ENCODE peak calls at places on chromosome 2, in six cellular contexts. Z is CD8-positive, alpha-beta T cell; F is HCT116; W is RWPE1; G is spleen; E is adrenal gland. T is an unnamed sample.

GRCh38 chr2:27800856-27801255 is 29.3 kb downstream of the MRPL33 start:
- DNase-seq in Z (no peak), F (no peak), E (no peak), W (no peak), G (no peak), T (no peak)

GRCh38 chr2:235416816-235417499 is 76.9 kb upstream of the AGAP1 start:
- DNase-seq in G (no peak), F (no peak), E (no peak), W (no peak), Z (no peak), T (no peak)

GRCh38 chr2:177622516-177622915 is 229.9 kb downstream of the AGPS start:
- DNase-seq in E (no peak), W (no peak), G (no peak), Z (no peak), F (peak; percentile 13), T (no peak)

GRCh38 chr2:113979172-113980128 is 89.6 kb downstream of the ACTR3 start:
- DNase-seq in F (no peak), W (no peak), Z (peak; percentile 56), E (no peak), G (peak; percentile 82), T (no peak)

GRCh38 chr2:102782916-102783315 is 21.1 kb downstream of the TMEM182 start:
- DNase-seq in Z (no peak), F (no peak), G (no peak), E (no peak), W (no peak), T (no peak)

GRCh38 chr2:207926133-207927076 is 98.9 kb downstream of the PLEKHM3 start:
- DNase-seq in F (no peak), E (peak; percentile 92), G (no peak), W (no peak), Z (no peak), T (no peak)

GRCh38 chr2:44083054-44083453 is 85.6 kb upstream of the PPM1B start:
- DNase-seq in W (no peak), E (no peak), Z (no peak), G (no peak), F (no peak), T (no peak)

GRCh38 chr2:218219934-218220333 is 2.9 kb downstream of the ARPC2 start:
- DNase-seq in G (no peak), W (no peak), Z (no peak), E (no peak), F (no peak), T (no peak)

GRCh38 chr2:17588031-17588430 is 47.5 kb downstream of the VSNL1 start:
- DNase-seq in Z (no peak), F (no peak), W (peak; percentile 81), G (no peak), E (no peak), T (no peak)

GRCh38 chr2:163157891-163158511 is 319.4 kb upstream of the KCNH7 start:
- DNase-seq in G (no peak), W (peak; percentile 37), Z (no peak), F (no peak), E (no peak), T (no peak)

GRCh38 chr2:36805635-36806224 is 109.2 kb downstream of the VIT start:
- DNase-seq in W (no peak), E (no peak), G (no peak), Z (peak; percentile 42), F (no peak), T (no peak)

GRCh38 chr2:176854062-176854461 is 358.5 kb upstream of the HNRNPA3 start:
- DNase-seq in E (no peak), W (no peak), Z (no peak), G (no peak), F (no peak), T (no peak)

DNA sequence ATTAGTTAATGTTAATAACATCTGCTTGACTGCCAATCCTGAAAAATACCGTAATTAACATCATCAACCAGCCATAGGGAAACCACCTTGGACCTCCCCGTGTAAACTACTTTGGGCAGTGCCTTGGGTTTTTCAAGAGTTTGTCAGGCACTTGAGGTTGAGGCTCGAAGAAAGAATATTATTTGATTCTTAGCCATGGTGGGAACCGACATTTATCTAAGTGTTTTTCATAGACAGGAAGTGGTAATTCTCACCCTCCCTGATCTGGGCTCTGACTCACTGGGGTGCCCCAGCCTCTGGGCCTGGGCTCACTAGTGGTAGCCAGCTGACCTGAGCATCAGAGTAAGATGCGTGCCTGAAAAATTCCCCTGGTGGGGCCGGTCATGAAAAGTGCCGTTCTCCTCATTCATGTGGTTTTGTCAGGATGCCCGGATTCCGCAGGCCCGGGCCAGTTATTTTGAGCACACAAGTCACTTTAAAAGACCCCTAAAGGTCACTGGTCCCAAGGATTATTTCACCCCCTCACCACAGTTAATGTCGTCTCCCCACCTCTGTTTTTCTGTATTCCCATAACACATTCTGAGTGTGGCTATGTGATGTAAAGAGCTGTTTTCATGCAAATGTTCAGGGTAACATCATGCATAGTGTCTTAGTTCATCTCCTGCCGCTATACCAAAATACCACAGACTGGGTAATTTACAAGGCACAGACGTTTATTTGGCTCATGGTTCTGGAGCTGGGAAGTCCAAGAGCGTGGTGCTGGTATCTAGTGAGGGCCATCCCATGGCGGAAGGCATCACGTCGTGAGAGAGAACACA is 21.6 kb upstream of the SPATA3 start:
- DNase-seq in G (no peak), Z (peak; percentile 79), F (no peak), W (peak; percentile 32), E (no peak), T (peak; percentile 94)
- H3K27ac ChIP-seq in G (peak overlapping the region; percentile 40), Z (peak overlapping the region; percentile 3), F (no peak overlapping the region), W (no peak overlapping the region), E (no peak overlapping the region), T (peak overlapping the region; percentile 97)

DNA sequence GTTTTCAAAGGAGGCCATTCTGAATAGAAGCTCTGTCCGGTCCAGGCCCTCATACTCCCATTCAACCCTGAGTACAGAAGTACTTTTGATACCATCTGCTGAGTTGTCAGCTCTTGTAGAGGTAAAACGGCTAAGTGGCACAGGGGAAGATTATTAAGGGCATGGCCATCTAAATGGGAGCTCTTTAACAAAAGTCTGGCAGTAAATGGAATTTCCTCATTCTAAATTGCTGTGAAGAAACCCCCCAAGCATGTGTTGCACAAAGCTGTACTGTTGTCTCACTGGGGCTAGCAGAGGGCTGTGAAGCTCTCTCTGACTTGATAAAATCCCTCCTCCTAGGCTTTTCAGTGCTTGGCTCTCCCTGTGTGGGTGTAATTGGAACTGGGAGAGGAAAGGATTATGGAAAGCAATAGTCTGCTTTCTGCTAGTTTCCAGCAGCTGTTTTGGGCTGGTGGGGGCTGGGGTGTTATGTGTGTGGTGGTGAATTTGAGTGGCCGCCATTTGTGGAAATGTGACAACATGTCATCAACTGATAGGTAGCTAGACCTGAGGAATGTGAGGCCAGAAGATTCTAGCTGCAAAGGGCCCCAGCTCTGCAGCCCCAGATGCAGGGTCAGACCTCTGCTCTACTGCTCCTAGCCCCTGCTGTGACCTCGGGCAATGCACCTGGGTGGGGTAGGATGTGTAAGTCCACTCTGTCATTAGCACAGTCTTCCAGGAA is 65.1 kb downstream of the MAP4K4 start:
- DNase-seq in E (no peak), F (no peak), Z (no peak), W (no peak), G (no peak), T (no peak)
- H3K27ac ChIP-seq in E (no peak overlapping the region), F (no peak overlapping the region), Z (no peak overlapping the region), W (peak overlapping the region; percentile 57), G (no peak overlapping the region), T (no peak overlapping the region)

DNA sequence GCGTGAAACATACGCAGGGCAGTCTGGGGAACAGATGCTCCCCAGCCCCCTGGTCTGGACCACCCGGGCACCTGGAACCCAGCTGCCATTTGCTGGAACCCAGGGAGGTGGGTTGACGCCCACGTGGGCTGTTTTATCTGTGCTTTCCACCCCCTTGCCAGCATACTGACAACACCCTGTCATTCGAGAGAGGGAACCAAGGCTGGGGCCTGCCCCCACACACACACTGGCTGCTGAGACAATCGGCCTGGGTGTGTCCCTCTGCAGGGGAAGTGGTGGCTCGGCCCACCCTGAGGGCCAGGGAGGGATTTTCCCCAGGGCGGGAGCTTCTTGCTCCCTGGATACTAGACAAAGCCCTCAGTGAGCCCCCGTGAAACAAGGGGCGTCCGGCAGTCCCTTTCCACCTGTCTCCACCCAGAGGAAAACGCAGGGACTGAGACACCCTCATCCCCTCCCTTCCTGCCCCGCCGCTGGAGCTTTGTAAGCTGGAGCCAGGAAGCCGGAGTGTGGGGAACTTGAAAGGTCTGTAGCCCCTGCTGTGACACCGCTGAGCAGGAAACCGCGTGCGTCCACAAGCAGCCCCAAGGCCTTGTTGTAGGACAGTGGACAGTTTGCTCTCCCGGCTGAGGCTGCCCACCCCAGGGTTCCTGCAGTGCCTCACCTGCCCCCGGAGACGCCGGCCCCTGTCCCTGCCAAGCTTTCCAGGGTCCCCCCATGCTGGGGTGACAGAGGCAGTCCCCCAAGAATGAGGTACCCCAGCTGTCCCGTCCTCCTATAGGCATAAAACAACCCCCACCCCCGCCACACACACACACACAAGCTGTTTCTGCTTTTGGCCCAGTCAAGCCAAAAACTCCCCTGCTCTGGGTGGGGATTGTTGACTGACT is 14.1 kb upstream of the KLF11 start:
- DNase-seq in E (no peak), W (no peak), Z (peak; percentile 66), G (peak; percentile 94), F (no peak), T (no peak)
- H3K27ac ChIP-seq in E (no peak overlapping the region), W (no peak overlapping the region), Z (peak overlapping the region; percentile 30), G (peak overlapping the region; percentile 84), F (no peak overlapping the region), T (no peak overlapping the region)

GRCh38 chr2:124683536-124684407 is 658.7 kb downstream of the CNTNAP5 start:
- DNase-seq in G (no peak), E (no peak), W (no peak), Z (no peak), F (no peak), T (no peak)
- H3K27ac ChIP-seq in G (no peak overlapping the region), E (no peak overlapping the region), W (no peak overlapping the region), Z (no peak overlapping the region), F (no peak overlapping the region), T (no peak overlapping the region)

GRCh38 chr2:46915281-46915810 is at the start of gene MCFD2:
- DNase-seq in E (peak; percentile 42), Z (no peak), W (no peak), F (no peak), G (peak; percentile 92), T (no peak)

GRCh38 chr2:46914578-46915230 is 902 bp downstream of the MCFD2 start:
- DNase-seq in E (no peak), Z (no peak), F (no peak), W (peak; percentile 8), G (no peak), T (no peak)

GRCh38 chr2:46909153-46909552 is 6.5 kb downstream of the MCFD2 start:
- DNase-seq in G (no peak), E (no peak), W (no peak), Z (no peak), F (no peak), T (no peak)

GRCh38 chr2:46913471-46914381 is 1.9 kb downstream of the MCFD2 start:
- DNase-seq in E (peak; percentile 69), W (peak; percentile 70), Z (no peak), G (no peak), F (peak; percentile 27), T (no peak)

DNA sequence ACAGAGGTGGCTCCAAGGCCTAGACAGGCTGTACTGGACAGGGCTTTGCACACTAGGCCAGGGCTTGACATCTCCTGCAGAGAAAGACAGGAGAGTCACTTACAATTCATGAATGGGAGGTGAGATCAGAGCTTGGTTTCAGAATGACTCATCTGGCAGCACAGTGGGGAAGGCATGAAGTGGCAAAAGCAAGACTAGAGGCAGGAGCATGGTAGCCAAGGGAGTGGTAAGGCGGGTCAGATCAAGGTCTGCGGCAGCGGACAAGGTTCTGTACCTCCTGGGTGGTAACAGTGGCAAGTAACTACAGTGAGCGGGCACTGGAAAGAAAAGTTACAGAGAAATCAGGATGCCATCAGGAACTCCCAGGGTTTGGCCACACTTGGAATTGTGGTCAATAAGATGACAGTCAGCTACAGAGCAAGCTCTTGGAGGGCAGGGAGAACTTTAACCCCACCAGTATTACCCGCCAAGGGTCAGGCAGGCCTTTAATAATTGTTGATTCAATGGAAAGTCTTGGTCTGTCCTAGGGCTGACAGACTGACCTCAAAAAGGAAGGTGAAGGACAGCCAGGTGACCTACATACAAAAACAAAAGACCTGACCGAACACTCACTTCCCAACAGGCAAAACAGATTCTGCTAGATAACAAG is 5.7 kb downstream of the MCFD2 start:
- DNase-seq in F (peak; percentile 94), G (no peak), W (peak; percentile 71), E (peak; percentile 78), Z (no peak), T (peak; percentile 76)
- H3K27ac ChIP-seq in F (peak overlapping the region; percentile 55), G (no peak overlapping the region), W (peak overlapping the region; percentile 67), E (no peak overlapping the region), Z (no peak overlapping the region), T (no peak overlapping the region)

T was measured in GM12878.